ENCODE peak calls at places on chromosomes 5 and 9, in eight cellular contexts. V, T, Z, R, W, Y, X and H are unnamed samples.

GRCh38 chr5:150457112-150457511 is 7.6 kb upstream of the RPS14 start:
- DNase-seq in V (no peak), T (no peak), Z (no peak), R (no peak), W (no peak), Y (no peak), X (no peak), H (no peak)

GRCh38 chr9:124660341-124660801 is 110.7 kb downstream of the NR6A1 start:
- DNase-seq in V (no peak), T (peak), Z (no peak), R (no peak), W (no peak), Y (peak), X (peak), H (peak)

GRCh38 chr5:124555179-124555578 is 191.3 kb downstream of the ZNF608 start:
- DNase-seq in V (no peak), T (no peak), Z (no peak), R (no peak), W (no peak), Y (no peak), X (no peak), H (no peak)

GRCh38 chr5:153926201-153926600 is 112.5 kb downstream of the FAM114A2 start:
- DNase-seq in V (no peak), T (no peak), Z (no peak), R (no peak), W (no peak), Y (no peak), X (no peak), H (no peak)

GRCh38 chr5:68730220-68731010 is 363.4 kb upstream of the SLC30A5 start:
- DNase-seq in V (no peak), T (no peak), Z (no peak), R (no peak), W (peak), Y (peak), X (peak), H (no peak)

GRCh38 chr5:157679801-157680200 is 8.5 kb downstream of the C5orf52 start:
- DNase-seq in V (no peak), T (no peak), Z (no peak), R (peak), W (no peak), Y (no peak), X (no peak), H (no peak)

GRCh38 chr9:12722131-12722530 is 28.9 kb downstream of the TYRP1 start:
- DNase-seq in V (no peak), T (no peak), Z (no peak), R (no peak), W (no peak), Y (no peak), X (no peak), H (no peak)

GRCh38 chr5:175317872-175318271 is 126.1 kb downstream of the DRD1 start:
- DNase-seq in V (no peak), T (no peak), Z (no peak), R (no peak), W (no peak), Y (no peak), X (no peak), H (no peak)

GRCh38 chr5:74409166-74409706 is 231.3 kb downstream of the ENC1 start:
- DNase-seq in V (no peak), T (no peak), Z (no peak), R (no peak), W (no peak), Y (no peak), X (no peak), H (no peak)

GRCh38 chr5:90022711-90023053 is 386.9 kb downstream of the CETN3 start:
- DNase-seq in V (no peak), T (no peak), Z (no peak), R (no peak), W (no peak), Y (peak), X (no peak), H (no peak)

GRCh38 chr5:132876020-132876759 is 2.7 kb downstream of the LEAP2 start:
- DNase-seq in V (no peak), T (no peak), Z (no peak), R (no peak), W (no peak), Y (peak), X (no peak), H (no peak)

GRCh38 chr9:120603601-120604000 is 23.6 kb upstream of the CDK5RAP2 start:
- DNase-seq in V (no peak), T (no peak), Z (no peak), R (no peak), W (no peak), Y (no peak), X (no peak), H (no peak)

GRCh38 chr9:124665391-124666058 is 105.6 kb downstream of the NR6A1 start:
- DNase-seq in V (no peak), T (no peak), Z (no peak), R (no peak), W (no peak), Y (no peak), X (no peak), H (no peak)

GRCh38 chr5:67510204-67510603 is 313.6 kb upstream of the CD180 start:
- DNase-seq in V (no peak), T (no peak), Z (no peak), R (no peak), W (no peak), Y (no peak), X (no peak), H (no peak)

DNA sequence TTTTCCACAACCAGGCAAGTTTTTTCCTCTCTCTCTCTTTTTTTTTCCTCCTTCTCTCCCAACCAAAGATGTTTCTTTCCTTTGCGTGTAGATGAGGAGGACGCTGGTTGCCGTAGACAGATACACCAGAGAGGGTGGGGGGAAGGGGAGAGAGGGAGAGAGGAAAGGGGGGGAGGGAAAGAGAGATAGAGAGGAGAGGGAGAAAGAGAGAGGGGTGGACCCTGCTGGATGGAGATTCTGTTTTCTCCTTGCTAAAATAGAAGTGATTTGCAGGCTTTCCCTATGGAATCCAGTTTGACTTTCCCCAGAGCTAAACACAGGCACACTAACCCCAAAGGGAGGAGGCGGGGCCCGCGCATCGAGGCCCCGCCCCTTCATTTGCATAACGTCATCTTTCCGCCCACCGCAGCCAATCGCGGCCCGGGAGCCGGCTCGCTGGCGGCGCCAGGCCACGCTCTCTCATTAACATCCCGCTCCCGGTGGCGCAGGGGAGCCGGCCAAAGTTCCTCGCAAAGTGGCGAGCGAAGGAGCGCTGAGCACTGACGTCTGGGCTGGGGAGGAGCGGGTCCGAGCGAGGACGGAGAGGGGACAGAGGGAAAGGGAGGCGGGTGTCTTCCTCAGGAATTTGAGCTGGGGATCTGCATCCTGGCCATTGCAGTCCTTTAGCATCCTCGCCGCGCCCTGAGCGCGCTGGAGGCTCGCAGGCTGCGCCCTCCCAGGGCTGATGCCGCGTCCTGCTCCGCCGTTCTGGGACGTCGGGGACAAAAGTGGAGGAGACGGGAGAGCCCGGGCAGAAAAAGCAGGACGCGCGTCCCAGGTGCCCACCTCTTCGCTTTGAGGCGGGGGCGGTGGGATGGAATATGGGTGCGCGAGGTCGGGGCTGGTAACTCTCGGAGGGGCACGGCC is 559 bp upstream of the EBF1 start:
- DNase-seq in V (peak), T (peak), Z (peak), R (peak), W (peak), Y (peak), X (peak), H (peak)
- TF ChIP-seq CTCF in V (no peak), T (no peak), Z (no peak), R (no peak), W (no peak), Y (no peak), X (peak), H (no peak)

GRCh38 chr9:79565245-79565644 is 6.5 kb upstream of the TLE4 start:
- DNase-seq in V (no peak), T (no peak), Z (no peak), R (no peak), W (no peak), Y (no peak), X (no peak), H (no peak)

GRCh38 chr9:79568337-79569084 is 3.3 kb upstream of the TLE4 start:
- DNase-seq in V (no peak), T (no peak), Z (no peak), R (no peak), W (no peak), Y (no peak), X (no peak), H (no peak)

GRCh38 chr9:79570449-79571308 is 1.1 kb upstream of the TLE4 start:
- DNase-seq in V (peak), T (peak), Z (peak), R (no peak), W (no peak), Y (peak), X (peak), H (peak)

GRCh38 chr9:79569814-79570448 is 1.8 kb upstream of the TLE4 start:
- DNase-seq in V (no peak), T (no peak), Z (no peak), R (no peak), W (no peak), Y (no peak), X (no peak), H (no peak)

GRCh38 chr9:79567671-79568098 is 4.1 kb upstream of the TLE4 start:
- DNase-seq in V (no peak), T (no peak), Z (no peak), R (no peak), W (no peak), Y (no peak), X (no peak), H (no peak)
- TF ChIP-seq CTCF in V (no peak), T (no peak), Z (no peak), R (no peak), W (no peak), Y (no peak), X (no peak), H (peak)

DNA sequence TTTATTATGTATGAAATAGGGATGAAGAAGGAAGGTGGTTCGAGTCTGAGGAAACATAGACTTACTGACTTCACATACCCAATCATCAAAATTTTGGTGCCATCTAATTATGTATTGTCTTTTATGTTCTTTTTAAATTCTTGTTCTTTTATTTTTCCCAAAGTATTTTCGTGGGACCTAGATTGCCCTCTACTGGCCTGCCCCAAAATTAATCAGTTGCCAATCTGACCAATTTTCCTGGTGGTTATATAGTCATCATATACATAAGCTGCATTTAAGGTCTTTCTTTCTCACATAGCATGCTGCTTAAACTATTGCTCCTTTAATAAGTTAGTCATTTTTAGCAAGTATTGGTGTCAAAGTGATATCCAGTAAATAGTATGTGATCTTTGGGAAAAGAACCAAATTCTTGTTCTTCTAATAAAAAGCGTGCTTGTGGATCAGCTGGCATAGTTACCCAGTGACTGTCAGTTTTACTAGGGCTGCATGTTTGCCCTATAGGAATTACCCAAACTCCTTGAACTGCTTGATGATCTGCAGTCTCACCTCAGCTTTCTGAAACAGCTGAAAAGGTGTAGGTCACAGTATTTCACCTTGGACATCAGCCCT is 223.5 kb downstream of the SH3GL2 start:
- DNase-seq in V (no peak), T (no peak), Z (no peak), R (no peak), W (no peak), Y (peak), X (no peak), H (no peak)
- TF ChIP-seq CTCF in V (no peak), T (peak), Z (no peak), R (no peak), W (peak), Y (peak), X (peak), H (peak)

GRCh38 chr9:33374634-33375237 is 27.6 kb downstream of the AQP7 start:
- DNase-seq in V (peak), T (peak), Z (peak), R (no peak), W (peak), Y (peak), X (peak), H (peak)
- TF ChIP-seq CTCF in V (peak), T (peak), Z (peak), R (peak), W (peak), Y (peak), X (peak), H (peak)

DNA sequence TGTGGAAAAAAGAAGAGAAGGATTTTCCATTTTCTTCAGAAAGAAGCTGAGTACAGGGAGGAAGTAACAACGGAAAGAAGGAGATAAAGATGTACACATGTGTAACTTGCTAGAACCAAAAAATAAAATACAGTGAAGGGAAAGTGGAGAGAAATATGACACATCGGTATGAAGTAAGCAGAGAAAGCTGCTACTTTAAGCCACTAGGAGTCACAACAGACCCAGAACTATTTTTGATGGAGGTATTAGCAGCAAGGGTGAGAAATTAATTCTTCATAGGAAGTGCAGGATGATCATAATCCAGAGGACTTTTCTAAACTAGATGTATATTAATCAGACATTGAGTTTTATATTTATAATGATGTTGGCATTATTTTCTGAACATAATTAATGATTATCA is 88.5 kb downstream of the FAM174A start:
- DNase-seq in V (no peak), T (no peak), Z (no peak), R (no peak), W (no peak), Y (peak), X (peak), H (peak)
- TF ChIP-seq CTCF in V (peak), T (no peak), Z (no peak), R (peak), W (peak), Y (peak), X (peak), H (peak)

GRCh38 chr5:38515648-38516047 is 40.8 kb downstream of the LIFR start:
- DNase-seq in V (no peak), T (no peak), Z (no peak), R (no peak), W (no peak), Y (peak), X (no peak), H (no peak)
- TF ChIP-seq CTCF in V (no peak), T (no peak), Z (no peak), R (no peak), W (peak), Y (peak), X (peak), H (peak)

GRCh38 chr5:53200309-53200708 is 90.8 kb upstream of the MOCS2 start:
- DNase-seq in V (no peak), T (no peak), Z (no peak), R (no peak), W (no peak), Y (no peak), X (no peak), H (no peak)

GRCh38 chr5:53206562-53206961 is 97.0 kb upstream of the MOCS2 start:
- DNase-seq in V (no peak), T (no peak), Z (no peak), R (no peak), W (no peak), Y (no peak), X (no peak), H (no peak)

GRCh38 chr5:53199882-53200281 is 90.3 kb upstream of the MOCS2 start:
- DNase-seq in V (no peak), T (no peak), Z (no peak), R (no peak), W (no peak), Y (no peak), X (no peak), H (no peak)

GRCh38 chr5:53201746-53202145 is 92.2 kb upstream of the MOCS2 start:
- DNase-seq in V (no peak), T (no peak), Z (no peak), R (no peak), W (no peak), Y (no peak), X (no peak), H (no peak)
- TF ChIP-seq CTCF in V (no peak), T (no peak), Z (no peak), R (no peak), W (no peak), Y (peak), X (peak), H (peak)